ENCODE peak calls at places on chromosomes 16 and 17, in eight cellular contexts. H is foreskin fibroblast, V is mesothelial cell of epicardium, J is ascending aorta, Z is suprapubic skin, M is heart right ventricle, B is BJ, P is endothelial cell. I is an unnamed sample.
A peak's percentile ranks its signal among the peaks of the same experiment; 100 is the strongest.

GRCh38 chr16:2975161-2975795 is 5.0 kb downstream of the PKMYT1 start:
- DNase-seq in J (no peak), M (no peak), B (no peak), V (no peak), P (no peak), H (no peak), Z (no peak), I (no peak)

GRCh38 chr17:13541032-13541480 is 60.7 kb downstream of the HS3ST3A1 start:
- DNase-seq in J (no peak), P (no peak), Z (no peak), M (no peak), B (peak; percentile 85), H (peak; percentile 82), V (no peak), I (peak; percentile 80)

GRCh38 chr17:78358538-78359215 is 1.2 kb downstream of the SOCS3 start:
- DNase-seq in M (peak; percentile 34), V (no peak), H (no peak), Z (no peak), P (no peak), J (no peak), B (no peak), I (no peak)

GRCh38 chr17:31216053-31216751 is 80.8 kb downstream of the OMG start:
- DNase-seq in V (no peak), B (peak; percentile 96), P (no peak), J (no peak), H (peak; percentile 73), Z (no peak), M (no peak), I (peak; percentile 16)

GRCh38 chr16:56468800-56469199 is 17.4 kb downstream of the OGFOD1 start:
- DNase-seq in M (no peak), H (no peak), J (no peak), V (no peak), P (no peak), B (no peak), Z (no peak), I (no peak)

GRCh38 chr17:20852541-20853370 is 190.1 kb downstream of the USP22 start:
- DNase-seq in Z (no peak), J (no peak), P (peak; percentile 48), H (no peak), B (no peak), M (peak; percentile 29), V (no peak), I (no peak)

GRCh38 chr17:965311-965989 is 14.1 kb downstream of the NXN start:
- DNase-seq in V (no peak), J (no peak), M (no peak), B (no peak), H (no peak), P (no peak), Z (no peak), I (no peak)

GRCh38 chr17:4509923-4510614 is 11.4 kb downstream of the SPNS2 start:
- DNase-seq in B (no peak), V (no peak), P (no peak), M (peak; percentile 59), J (peak; percentile 51), Z (no peak), H (no peak), I (no peak)

GRCh38 chr16:26175944-26176343 is 484.2 kb downstream of the HS3ST4 start:
- DNase-seq in P (no peak), J (no peak), Z (no peak), V (no peak), M (no peak), B (no peak), H (no peak), I (no peak)

GRCh38 chr16:21663889-21664647 is at the start of gene OTOA:
- DNase-seq in P (peak; percentile 22), H (no peak), M (no peak), V (no peak), J (no peak), Z (no peak), B (no peak), I (no peak)

GRCh38 chr17:73411330-73411747 is 99.5 kb upstream of the CDC42EP4 start:
- DNase-seq in M (no peak), P (no peak), Z (no peak), B (no peak), V (no peak), J (no peak), H (no peak), I (no peak)

GRCh38 chr17:59415397-59415796 is 83.9 kb downstream of the YPEL2 start:
- DNase-seq in B (no peak), J (no peak), H (no peak), V (no peak), P (no peak), Z (no peak), M (no peak), I (no peak)

GRCh38 chr16:49532243-49532870 is 158.8 kb downstream of the C16orf78 start:
- DNase-seq in H (no peak), V (no peak), Z (no peak), M (no peak), B (no peak), P (no peak), J (no peak), I (no peak)

GRCh38 chr17:8887834-8888703 is 20.6 kb upstream of the PIK3R6 start:
- DNase-seq in V (no peak), H (peak; percentile 9), J (no peak), P (peak; percentile 45), Z (peak; percentile 40), B (no peak), M (peak; percentile 54), I (no peak)

GRCh38 chr17:29807520-29808361 is 122.3 kb downstream of the SSH2 start:
- DNase-seq in Z (no peak), P (peak; percentile 78), B (no peak), H (peak; percentile 52), J (no peak), M (no peak), V (peak; percentile 37), I (peak; percentile 55)

GRCh38 chr16:53785044-53785443 is 81.1 kb downstream of the FTO start:
- DNase-seq in M (no peak), H (no peak), J (no peak), V (no peak), P (no peak), B (no peak), Z (no peak), I (no peak)

GRCh38 chr16:9318764-9319163 is 227.3 kb downstream of the HAPSTR1 start:
- DNase-seq in J (no peak), P (no peak), B (no peak), V (no peak), Z (no peak), M (no peak), H (no peak), I (no peak)

DNA sequence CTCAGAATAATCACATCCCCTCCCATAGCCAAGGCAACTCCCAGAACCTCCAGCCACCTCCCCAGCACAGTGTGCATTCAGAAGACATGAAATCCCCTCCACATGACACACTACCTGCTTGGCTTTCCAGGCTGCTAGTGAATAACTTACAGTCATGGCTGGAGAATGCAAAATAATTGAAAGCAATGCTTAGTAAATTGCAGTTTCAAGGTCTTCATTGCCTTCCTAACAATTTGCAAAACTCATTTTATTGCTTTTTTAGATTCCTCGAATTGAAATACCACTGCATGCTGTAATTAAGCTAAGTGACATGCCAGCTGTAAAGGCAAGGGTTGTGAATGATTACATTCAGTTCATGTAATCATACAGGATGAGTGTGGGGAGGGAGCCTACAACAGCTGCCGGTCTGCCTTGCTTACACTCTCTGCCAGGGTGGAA is 29.0 kb upstream of the HOXB13 start:
- DNase-seq in M (no peak), V (no peak), H (no peak), Z (no peak), B (peak; percentile 3), P (no peak), J (no peak), I (no peak)
- TF ChIP-seq CTCF in M (no peak), V (no peak), H (no peak), Z (no peak), B (no peak), P (no peak), J (no peak), I (no peak)

GRCh38 chr16:57667526-57668258 is 414 bp upstream of the ADGRG3 start:
- DNase-seq in B (no peak), J (no peak), V (no peak), H (no peak), Z (no peak), P (no peak), M (no peak), I (no peak)
- TF ChIP-seq CTCF in B (no peak), J (no peak), V (no peak), H (no peak), Z (no peak), P (no peak), M (peak; percentile 38), I (no peak)

GRCh38 chr17:49582789-49583188 is 7.1 kb downstream of the NXPH3 start:
- DNase-seq in M (no peak), B (no peak), P (no peak), J (no peak), Z (no peak), H (no peak), V (no peak), I (peak; percentile 79)
- TF ChIP-seq CTCF in M (no peak), B (no peak), P (no peak), J (no peak), Z (no peak), H (no peak), V (no peak), I (no peak)

GRCh38 chr17:81191116-81191515 is 25.1 kb upstream of the AATK start:
- DNase-seq in H (no peak), M (no peak), P (no peak), J (no peak), B (no peak), V (peak; percentile 19), Z (no peak), I (no peak)

GRCh38 chr17:81190591-81190990 is 24.6 kb upstream of the AATK start:
- DNase-seq in M (no peak), H (no peak), V (no peak), J (no peak), B (no peak), P (no peak), Z (no peak), I (no peak)

GRCh38 chr17:81188491-81188840 is 22.4 kb upstream of the AATK start:
- DNase-seq in Z (no peak), J (no peak), M (no peak), H (no peak), V (no peak), B (no peak), P (no peak), I (no peak)

GRCh38 chr17:81189016-81189415 is 23.0 kb upstream of the AATK start:
- DNase-seq in V (no peak), Z (no peak), P (no peak), H (no peak), B (no peak), J (no peak), M (no peak), I (no peak)

DNA sequence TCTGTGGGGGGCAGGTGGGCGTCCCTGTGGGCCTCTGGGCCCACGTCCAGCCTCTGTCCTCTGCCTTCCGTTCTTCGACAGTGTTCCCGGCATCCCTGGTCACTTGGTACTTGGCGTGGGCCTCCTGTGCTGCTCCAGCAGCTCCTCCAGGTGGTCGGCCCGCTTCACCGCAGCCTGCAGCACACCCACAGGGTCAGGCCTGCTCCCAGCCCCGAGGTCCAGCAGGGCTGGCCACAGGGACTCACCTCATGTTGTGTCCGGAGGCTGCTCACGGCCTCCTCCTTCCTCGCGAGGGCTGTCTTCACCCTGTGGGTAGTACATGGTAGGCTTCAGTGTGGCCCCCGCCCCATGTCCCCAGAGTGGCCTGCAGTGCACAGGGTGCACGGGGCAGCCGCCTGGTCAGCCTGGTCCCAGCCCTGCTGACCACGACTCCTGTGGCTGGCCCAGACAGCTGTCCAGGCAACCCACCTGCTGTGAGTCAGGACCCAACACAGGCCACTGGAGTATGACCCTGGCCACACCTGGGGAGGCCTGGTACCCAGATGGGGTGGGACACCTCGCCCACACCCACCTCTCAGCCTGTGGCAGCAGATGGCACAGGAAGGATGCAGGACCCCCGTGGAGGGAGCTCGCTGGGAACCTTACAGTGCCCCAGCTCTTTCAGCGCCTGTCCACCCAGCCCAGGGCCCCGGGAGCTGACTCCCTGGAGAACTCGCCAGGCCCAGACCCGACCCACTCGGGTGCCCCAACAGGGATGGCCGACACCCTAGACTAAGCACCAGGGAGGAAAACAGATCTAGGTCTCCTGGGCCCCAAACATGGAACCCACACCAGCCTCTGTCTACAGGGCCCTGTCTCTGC is 23.9 kb upstream of the AATK start:
- DNase-seq in Z (no peak), B (no peak), P (peak; percentile 63), M (no peak), H (no peak), V (no peak), J (no peak), I (no peak)
- TF ChIP-seq CTCF in Z (no peak), B (peak; percentile 22), P (no peak), M (no peak), H (peak; percentile 20), V (no peak), J (no peak), I (no peak)